ENCODE peak calls at places on chromosome 22, in four cellular contexts. K, M, U and Y are unnamed samples.

GRCh38 chr22:48135641-48136040 is 1373.2 kb downstream of the TBC1D22A start:
- DNase-seq in K (no peak), M (no peak), U (no peak), Y (peak; percentile 31)

GRCh38 chr22:34709641-34710040 is 356.3 kb upstream of the ISX start:
- DNase-seq in K (no peak), M (no peak), U (no peak), Y (no peak)

GRCh38 chr22:41197808-41198585 is 7.1 kb upstream of the L3MBTL2 start:
- DNase-seq in K (peak; percentile 29), M (no peak), U (peak; percentile 47), Y (no peak)

GRCh38 chr22:35604671-35605457 is 12.3 kb downstream of the MB start:
- DNase-seq in K (peak; percentile 19), M (no peak), U (no peak), Y (no peak)

GRCh38 chr22:33867118-33867863 is 53.0 kb downstream of the LARGE1 start:
- DNase-seq in K (no peak), M (no peak), U (no peak), Y (no peak)

GRCh38 chr22:25996669-25997068 is 172.6 kb upstream of the SEZ6L start:
- DNase-seq in K (no peak), M (no peak), U (no peak), Y (no peak)

GRCh38 chr22:22418163-22418549 is 90.4 kb downstream of the ZNF280B start:
- DNase-seq in K (no peak), M (no peak), U (no peak), Y (peak; percentile 29)

GRCh38 chr22:32803020-32803758 is 1.7 kb downstream of the TIMP3 start:
- DNase-seq in K (no peak), M (no peak), U (no peak), Y (no peak)

GRCh38 chr22:47681766-47682165 is 919.3 kb downstream of the TBC1D22A start:
- DNase-seq in K (no peak), M (peak; percentile 22), U (no peak), Y (peak; percentile 37)

GRCh38 chr22:37567991-37568390 is 7.7 kb downstream of the CDC42EP1 start:
- DNase-seq in K (no peak), M (no peak), U (no peak), Y (no peak)

GRCh38 chr22:37568448-37569008 is 8.2 kb downstream of the CDC42EP1 start:
- DNase-seq in K (no peak), M (no peak), U (no peak), Y (no peak)

GRCh38 chr22:37569921-37570660 is 9.8 kb downstream of the LGALS2 start:
- DNase-seq in K (peak; percentile 62), M (no peak), U (no peak), Y (no peak)

GRCh38 chr22:37570661-37570976 is 9.3 kb downstream of the LGALS2 start:
- DNase-seq in K (no peak), M (no peak), U (no peak), Y (no peak)

GRCh38 chr22:37569009-37569920 is 9.0 kb downstream of the CDC42EP1 start:
- DNase-seq in K (peak; percentile 35), M (no peak), U (no peak), Y (no peak)
- TF ChIP-seq EP300 in K (no peak), M (no peak), U (no peak), Y (no peak)

GRCh38 chr22:50719814-50720300 is 18.1 kb upstream of the ACR start:
- DNase-seq in K (no peak), M (peak; percentile 62), U (no peak), Y (no peak)

GRCh38 chr22:50722048-50722701 is 15.8 kb upstream of the ACR start:
- DNase-seq in K (no peak), M (no peak), U (no peak), Y (no peak)

GRCh38 chr22:50722716-50723428 is 15.1 kb upstream of the ACR start:
- DNase-seq in K (no peak), M (no peak), U (no peak), Y (no peak)

GRCh38 chr22:50720301-50720845 is 17.6 kb upstream of the ACR start:
- DNase-seq in K (no peak), M (no peak), U (no peak), Y (no peak)

GRCh38 chr22:50720861-50721844 is 16.9 kb upstream of the ACR start:
- DNase-seq in K (no peak), M (no peak), U (no peak), Y (no peak)
- H3K27ac ChIP-seq in K (no peak overlapping the region), M (no peak overlapping the region), U (no peak overlapping the region), Y (no peak overlapping the region)

DNA sequence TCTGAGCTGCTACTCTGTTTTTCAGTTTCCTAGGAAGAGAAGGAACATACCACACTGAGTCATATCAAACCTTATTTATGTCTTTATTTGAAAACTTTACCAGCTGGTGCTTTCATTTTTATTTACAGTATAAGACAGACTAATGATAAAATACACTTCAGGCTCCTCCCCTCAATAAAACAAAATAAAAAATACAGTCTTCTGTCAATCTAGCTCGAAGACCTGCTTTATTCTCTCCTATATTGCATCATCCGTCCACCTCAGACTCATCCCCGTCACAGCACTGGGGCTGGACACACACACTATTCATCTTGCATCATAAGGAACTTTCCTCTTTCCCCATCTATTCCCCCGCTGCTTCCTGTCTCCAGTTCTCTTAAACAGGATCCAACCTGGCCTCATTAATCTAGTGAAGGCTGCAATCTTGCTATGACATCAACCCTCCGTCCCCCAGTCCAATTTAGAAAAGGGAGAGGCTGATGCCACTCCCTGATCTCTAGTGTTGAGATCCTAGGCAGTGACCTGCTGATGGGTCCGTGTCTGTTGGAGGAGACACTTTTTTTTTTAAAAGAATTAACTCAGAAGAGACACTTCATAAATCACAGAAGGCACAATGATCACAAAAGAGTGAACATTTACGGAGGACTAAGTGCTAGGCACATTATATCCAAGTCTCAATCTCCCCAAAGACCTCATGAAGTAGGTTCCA is 1.1 kb downstream of the XBP1 start:
- DNase-seq in K (peak; percentile 17), M (no peak), U (peak; percentile 71), Y (peak; percentile 92)
- TF ChIP-seq EP300 in K (no peak), M (no peak), U (no peak), Y (no peak)

DNA sequence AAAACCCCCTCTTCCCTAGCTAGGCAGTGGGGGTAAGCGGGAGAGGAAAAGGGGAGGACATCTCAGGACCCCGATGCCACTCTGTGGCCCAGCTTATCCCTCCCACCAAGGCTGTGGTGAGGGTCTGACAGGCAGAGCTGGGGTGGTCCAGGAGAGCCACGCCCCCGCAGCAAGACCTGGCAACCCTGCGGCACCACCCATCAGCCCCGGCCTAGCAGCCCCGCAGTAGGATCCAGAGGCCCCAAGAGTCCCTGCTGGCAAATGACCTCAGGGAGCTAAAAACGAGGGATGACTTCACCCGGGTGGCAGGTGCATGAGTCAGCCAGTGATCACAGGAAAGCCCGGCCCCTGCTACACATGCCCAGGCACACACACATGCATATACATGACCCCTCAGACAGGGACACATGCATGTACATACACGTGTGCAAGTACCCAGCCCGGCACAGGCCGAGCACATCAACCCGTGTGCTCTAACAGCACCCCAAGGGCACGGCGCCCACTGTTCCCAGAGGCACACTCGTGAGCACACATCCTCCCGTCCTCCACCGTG is 32.3 kb downstream of the ARVCF start:
- DNase-seq in K (peak; percentile 67), M (no peak), U (peak; percentile 61), Y (no peak)
- H3K27ac ChIP-seq in K (peak overlapping the region; percentile 2), M (no peak overlapping the region), U (peak overlapping the region; percentile 49), Y (peak overlapping the region; percentile 92)

GRCh38 chr22:37205046-37205445 is 7.2 kb downstream of the SSTR3 start:
- DNase-seq in K (no peak), M (no peak), U (no peak), Y (no peak)

GRCh38 chr22:37204045-37204655 is 8.1 kb downstream of the SSTR3 start:
- DNase-seq in K (no peak), M (no peak), U (no peak), Y (no peak)

GRCh38 chr22:37202706-37203105 is 9.6 kb downstream of the SSTR3 start:
- DNase-seq in K (no peak), M (no peak), U (no peak), Y (no peak)

GRCh38 chr22:37202001-37202555 is 10.2 kb downstream of the SSTR3 start:
- DNase-seq in K (no peak), M (no peak), U (no peak), Y (no peak)

GRCh38 chr22:37203354-37204044 is 8.8 kb downstream of the SSTR3 start:
- DNase-seq in K (peak; percentile 56), M (no peak), U (no peak), Y (no peak)
- TF ChIP-seq EP300 in K (no peak), M (no peak), U (no peak), Y (no peak)

GRCh38 chr22:46046299-46046685 is 69.3 kb upstream of the WNT7B start:
- DNase-seq in K (no peak), M (no peak), U (no peak), Y (no peak)
- H3K27ac ChIP-seq in K (no peak overlapping the region), M (no peak overlapping the region), U (no peak overlapping the region), Y (peak overlapping the region; percentile 100)

GRCh38 chr22:27545071-27545470 is 256.5 kb downstream of the MN1 start:
- DNase-seq in K (no peak), M (no peak), U (no peak), Y (no peak)
- TF ChIP-seq EP300 in K (no peak), M (no peak), U (no peak), Y (no peak)

GRCh38 chr22:20568502-20569058 is 61.2 kb downstream of the MED15 start:
- DNase-seq in K (no peak), M (no peak), U (no peak), Y (no peak)
- H3K27ac ChIP-seq in K (no peak overlapping the region), M (no peak overlapping the region), U (peak overlapping the region; percentile 63), Y (peak overlapping the region; percentile 83)

GRCh38 chr22:37752189-37753061 is 55.3 kb upstream of the GCAT start:
- DNase-seq in K (no peak), M (no peak), U (peak; percentile 64), Y (peak; percentile 96)
- TF ChIP-seq EP300 in K (no peak), M (no peak), U (peak; percentile 75), Y (no peak)

GRCh38 chr22:17436981-17437410 is 67.7 kb downstream of the CECR2 start:
- DNase-seq in K (no peak), M (no peak), U (no peak), Y (no peak)
- H3K27ac ChIP-seq in K (no peak overlapping the region), M (no peak overlapping the region), U (no peak overlapping the region), Y (no peak overlapping the region)